ENCODE peak calls at places on chromosome 2, in five cellular contexts. One of them, this sample, is unnamed. For H3K9me3, the result is how much of the 10 kb centered on the place peaks cover.

GRCh38 chr2:69369802-69370201 is 17.2 kb downstream of the GFPT1 start:
- DNase-seq in IMR-90: no peak
- DNase-seq in naive thymus-derived CD4-positive, alpha-beta T cell: no peak
- DNase-seq in cardiac muscle cell: no peak
- DNase-seq in right cardiac atrium: no peak
- DNase-seq in this sample: no peak

GRCh38 chr2:152406119-152406835 is 71.3 kb downstream of the FMNL2 start:
- DNase-seq in IMR-90: no peak
- DNase-seq in right cardiac atrium: no peak
- DNase-seq in naive thymus-derived CD4-positive, alpha-beta T cell: no peak
- DNase-seq in cardiac muscle cell: no peak
- DNase-seq in this sample: no peak

GRCh38 chr2:73770725-73771124 is 9.2 kb downstream of the DUSP11 start:
- DNase-seq in right cardiac atrium: no peak
- DNase-seq in cardiac muscle cell: no peak
- DNase-seq in naive thymus-derived CD4-positive, alpha-beta T cell: no peak
- DNase-seq in IMR-90: no peak
- DNase-seq in this sample: no peak

GRCh38 chr2:120243211-120243610 is 9.4 kb upstream of the RALB start:
- DNase-seq in IMR-90: peak
- DNase-seq in naive thymus-derived CD4-positive, alpha-beta T cell: no peak
- DNase-seq in right cardiac atrium: no peak
- DNase-seq in cardiac muscle cell: no peak
- DNase-seq in this sample: no peak

GRCh38 chr2:140997997-140998396 is 1132.8 kb downstream of the LRP1B start:
- DNase-seq in naive thymus-derived CD4-positive, alpha-beta T cell: no peak
- DNase-seq in cardiac muscle cell: no peak
- DNase-seq in IMR-90: peak
- DNase-seq in right cardiac atrium: no peak
- DNase-seq in this sample: no peak

GRCh38 chr2:126893606-126894005 is 5.1 kb upstream of the TEX51 start:
- DNase-seq in right cardiac atrium: no peak
- DNase-seq in naive thymus-derived CD4-positive, alpha-beta T cell: no peak
- DNase-seq in cardiac muscle cell: no peak
- DNase-seq in IMR-90: no peak
- DNase-seq in this sample: no peak

GRCh38 chr2:27148801-27149439 is at the start of gene TCF23:
- DNase-seq in cardiac muscle cell: peak
- DNase-seq in IMR-90: no peak
- DNase-seq in naive thymus-derived CD4-positive, alpha-beta T cell: no peak
- DNase-seq in right cardiac atrium: peak
- DNase-seq in this sample: no peak

GRCh38 chr2:24233321-24233720 is 58.5 kb downstream of the FAM228A start:
- DNase-seq in naive thymus-derived CD4-positive, alpha-beta T cell: no peak
- DNase-seq in IMR-90: no peak
- DNase-seq in right cardiac atrium: no peak
- DNase-seq in cardiac muscle cell: no peak
- DNase-seq in this sample: no peak

GRCh38 chr2:142603761-142604160 is 273.7 kb upstream of the KYNU start:
- DNase-seq in cardiac muscle cell: no peak
- DNase-seq in IMR-90: no peak
- DNase-seq in naive thymus-derived CD4-positive, alpha-beta T cell: no peak
- DNase-seq in right cardiac atrium: no peak
- DNase-seq in this sample: no peak

GRCh38 chr2:153543639-153544071 is 65.1 kb upstream of the RPRM start:
- DNase-seq in right cardiac atrium: no peak
- DNase-seq in naive thymus-derived CD4-positive, alpha-beta T cell: no peak
- DNase-seq in IMR-90: no peak
- DNase-seq in cardiac muscle cell: no peak
- DNase-seq in this sample: no peak

GRCh38 chr2:31318360-31319336 is 84.7 kb downstream of the EHD3 start:
- DNase-seq in right cardiac atrium: no peak
- DNase-seq in cardiac muscle cell: peak
- DNase-seq in naive thymus-derived CD4-positive, alpha-beta T cell: peak
- DNase-seq in IMR-90: peak
- DNase-seq in this sample: no peak

GRCh38 chr2:3322311-3322970 is 55.2 kb downstream of the EIPR1 start:
- DNase-seq in naive thymus-derived CD4-positive, alpha-beta T cell: no peak
- DNase-seq in cardiac muscle cell: no peak
- DNase-seq in right cardiac atrium: no peak
- DNase-seq in IMR-90: no peak
- DNase-seq in this sample: no peak

GRCh38 chr2:27208486-27209050 is 3.3 kb upstream of the ATRAID start:
- DNase-seq in cardiac muscle cell: no peak
- DNase-seq in right cardiac atrium: no peak
- DNase-seq in naive thymus-derived CD4-positive, alpha-beta T cell: no peak
- DNase-seq in IMR-90: no peak
- DNase-seq in this sample: no peak

GRCh38 chr2:130252880-130253645 is 54.8 kb upstream of the TUBA3E start:
- DNase-seq in naive thymus-derived CD4-positive, alpha-beta T cell: no peak
- DNase-seq in right cardiac atrium: no peak
- DNase-seq in cardiac muscle cell: peak
- DNase-seq in IMR-90: no peak
- DNase-seq in this sample: no peak

GRCh38 chr2:231780123-231780908 is 766 bp downstream of the PDE6D start:
- DNase-seq in naive thymus-derived CD4-positive, alpha-beta T cell: peak
- DNase-seq in cardiac muscle cell: peak
- DNase-seq in IMR-90: peak
- DNase-seq in right cardiac atrium: no peak
- DNase-seq in this sample: no peak

GRCh38 chr2:172813314-172813888 is 77.8 kb downstream of the RAPGEF4 start:
- DNase-seq in cardiac muscle cell: peak
- DNase-seq in naive thymus-derived CD4-positive, alpha-beta T cell: no peak
- DNase-seq in IMR-90: peak
- DNase-seq in right cardiac atrium: no peak
- DNase-seq in this sample: no peak

DNA sequence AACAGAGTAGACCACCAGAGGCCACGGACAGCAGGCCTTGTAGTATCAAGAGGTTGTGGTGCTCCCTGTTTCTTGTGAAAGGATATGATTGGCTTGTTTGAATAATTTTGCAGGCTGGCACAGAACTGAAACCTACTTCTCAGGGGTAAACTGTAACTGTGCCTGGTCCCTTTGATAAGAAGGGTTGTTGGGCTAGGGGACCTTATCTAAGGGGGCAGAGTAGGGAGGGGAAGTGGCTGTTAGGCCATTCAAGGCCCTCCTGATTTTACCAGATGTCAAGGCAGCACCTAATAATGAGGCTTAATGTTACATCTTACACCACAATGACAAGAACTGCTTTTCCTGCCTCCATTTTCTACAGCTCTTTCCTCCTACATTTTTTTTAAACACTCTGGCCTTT is 45.6 kb downstream of the GPR39 start:
- DNase-seq in IMR-90: no peak
- DNase-seq in right cardiac atrium: no peak
- DNase-seq in naive thymus-derived CD4-positive, alpha-beta T cell: no peak
- DNase-seq in cardiac muscle cell: no peak
- DNase-seq in this sample: no peak
- H3K9me3 ChIP-seq in IMR-90: under half
- H3K9me3 ChIP-seq in right cardiac atrium: under half
- H3K9me3 ChIP-seq in naive thymus-derived CD4-positive, alpha-beta T cell: under half
- H3K9me3 ChIP-seq in cardiac muscle cell: under half
- H3K9me3 ChIP-seq in this sample: under half

DNA sequence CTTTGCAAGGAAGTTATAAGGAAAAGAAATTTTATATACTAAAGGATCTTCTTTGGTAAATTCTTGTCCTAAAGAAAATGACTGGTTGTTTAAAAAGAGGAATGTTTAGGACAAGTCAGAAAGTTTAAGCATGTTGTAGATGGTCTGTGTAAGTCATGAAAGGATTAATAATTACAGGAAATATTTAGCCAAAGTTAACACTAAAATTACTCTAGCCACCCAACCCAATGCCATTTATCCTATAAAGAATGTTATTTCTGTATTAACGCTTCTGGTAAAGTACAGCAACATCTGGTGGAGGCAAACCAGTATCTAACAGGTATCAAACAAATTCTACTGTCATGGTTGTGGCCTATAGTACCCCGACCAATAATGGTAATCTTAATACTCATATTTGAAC is 546.9 kb upstream of the PKDCC start:
- DNase-seq in IMR-90: no peak
- DNase-seq in cardiac muscle cell: no peak
- DNase-seq in naive thymus-derived CD4-positive, alpha-beta T cell: no peak
- DNase-seq in right cardiac atrium: no peak
- DNase-seq in this sample: no peak
- H3K9me3 ChIP-seq in IMR-90: under half
- H3K9me3 ChIP-seq in cardiac muscle cell: under half
- H3K9me3 ChIP-seq in naive thymus-derived CD4-positive, alpha-beta T cell: under half
- H3K9me3 ChIP-seq in right cardiac atrium: under half
- H3K9me3 ChIP-seq in this sample: under half

DNA sequence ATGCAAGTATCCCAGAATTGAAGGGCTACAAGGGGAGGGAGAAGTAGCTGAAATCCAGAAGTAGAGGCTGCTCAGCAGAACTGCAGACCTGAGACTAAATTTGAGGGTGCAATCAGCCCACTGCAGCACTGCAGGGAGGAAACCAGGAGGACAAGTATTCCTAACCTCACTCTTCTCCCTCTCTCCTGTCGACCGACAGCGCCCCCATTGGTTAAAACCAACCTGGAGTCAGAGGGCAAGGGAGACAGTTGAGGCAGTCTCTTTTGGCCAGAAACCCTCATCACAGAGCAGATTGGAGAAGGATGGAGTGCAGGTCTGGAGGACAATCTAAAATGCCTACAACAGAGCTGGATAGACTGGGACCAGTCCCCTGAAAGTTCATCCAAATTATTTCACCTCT is 768.9 kb upstream of the KLHL29 start:
- DNase-seq in right cardiac atrium: no peak
- DNase-seq in cardiac muscle cell: no peak
- DNase-seq in naive thymus-derived CD4-positive, alpha-beta T cell: no peak
- DNase-seq in IMR-90: no peak
- DNase-seq in this sample: no peak
- H3K9me3 ChIP-seq in right cardiac atrium: under half
- H3K9me3 ChIP-seq in cardiac muscle cell: under half
- H3K9me3 ChIP-seq in naive thymus-derived CD4-positive, alpha-beta T cell: under half
- H3K9me3 ChIP-seq in IMR-90: under half
- H3K9me3 ChIP-seq in this sample: under half

GRCh38 chr2:63052411-63053234 is 2.0 kb downstream of the OTX1 start:
- DNase-seq in IMR-90: no peak
- DNase-seq in right cardiac atrium: peak
- DNase-seq in cardiac muscle cell: no peak
- DNase-seq in naive thymus-derived CD4-positive, alpha-beta T cell: no peak
- DNase-seq in this sample: no peak
- H3K9me3 ChIP-seq in IMR-90: under half
- H3K9me3 ChIP-seq in right cardiac atrium: under half
- H3K9me3 ChIP-seq in cardiac muscle cell: under half
- H3K9me3 ChIP-seq in naive thymus-derived CD4-positive, alpha-beta T cell: under half
- H3K9me3 ChIP-seq in this sample: under half

DNA sequence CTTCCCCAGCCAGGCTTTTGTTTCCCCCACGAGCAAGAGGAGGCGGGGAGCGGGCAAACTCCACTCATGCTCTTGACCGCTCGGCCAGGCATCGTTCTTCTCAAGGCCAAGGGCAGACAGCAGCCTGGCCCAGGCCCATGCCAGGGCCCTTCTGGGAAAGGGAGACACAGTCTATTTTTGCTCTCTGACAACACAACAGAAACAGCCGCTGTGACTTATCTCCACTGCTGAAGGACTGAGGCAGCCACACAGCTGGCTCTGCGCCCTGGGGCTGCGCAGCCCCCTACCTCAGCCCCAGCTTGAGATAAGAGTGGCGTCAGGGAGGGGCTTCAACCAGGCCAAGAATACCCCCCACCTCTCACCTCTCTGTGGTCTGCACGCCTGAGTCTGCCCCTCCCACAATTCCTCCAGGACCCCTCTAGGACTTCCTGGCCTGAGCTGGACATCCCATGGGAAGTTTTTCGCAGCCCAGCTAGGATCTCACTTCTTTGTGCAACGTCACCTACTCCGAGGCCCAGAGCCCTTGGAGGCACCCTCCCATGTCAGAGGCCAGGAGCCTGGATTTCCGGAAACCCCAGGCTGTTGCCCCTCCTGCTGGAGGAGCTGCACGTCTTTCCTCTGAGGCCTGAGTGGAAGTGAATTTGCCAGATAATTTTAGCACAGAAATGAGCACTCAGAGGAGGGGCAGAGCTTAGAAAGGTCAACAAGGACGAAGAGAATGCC is 118.9 kb upstream of the OTOS start:
- DNase-seq in right cardiac atrium: peak
- DNase-seq in naive thymus-derived CD4-positive, alpha-beta T cell: no peak
- DNase-seq in cardiac muscle cell: peak
- DNase-seq in IMR-90: no peak
- DNase-seq in this sample: no peak
- H3K9me3 ChIP-seq in right cardiac atrium: under half
- H3K9me3 ChIP-seq in naive thymus-derived CD4-positive, alpha-beta T cell: under half
- H3K9me3 ChIP-seq in cardiac muscle cell: under half
- H3K9me3 ChIP-seq in IMR-90: under half
- H3K9me3 ChIP-seq in this sample: under half